ENCODE peak calls at places on chromosome 15, in nine cellular contexts. N, O, Z, Y, B, V, E, I and T are unnamed samples.

GRCh38 chr15:78263907-78264303 is 457 bp upstream of the DNAJA4 start:
- DNase-seq in N (no peak), O (no peak), Z (peak), Y (peak), B (peak), V (no peak), E (no peak), I (no peak), T (no peak)

GRCh38 chr15:62444104-62445027 is 279.3 kb upstream of the C2CD4B start:
- DNase-seq in N (no peak), O (no peak), Z (no peak), Y (no peak), B (no peak), V (no peak), E (no peak), I (no peak), T (peak)

GRCh38 chr15:78234515-78235040 is at the start of gene ACSBG1:
- DNase-seq in N (peak), O (no peak), Z (no peak), Y (no peak), B (no peak), V (no peak), E (no peak), I (no peak), T (no peak)

GRCh38 chr15:77869021-77869895 is 208.3 kb downstream of the TBC1D2B start:
- DNase-seq in N (no peak), O (peak), Z (no peak), Y (peak), B (no peak), V (no peak), E (no peak), I (no peak), T (no peak)

GRCh38 chr15:44289352-44289790 is 852 bp downstream of the GOLM2 start:
- DNase-seq in N (no peak), O (no peak), Z (no peak), Y (no peak), B (no peak), V (no peak), E (peak), I (no peak), T (no peak)

GRCh38 chr15:65612949-65613348 is 2.0 kb upstream of the INTS14 start:
- DNase-seq in N (no peak), O (no peak), Z (no peak), Y (no peak), B (no peak), V (no peak), E (no peak), I (no peak), T (no peak)

GRCh38 chr15:45473068-45473467 is 49.5 kb downstream of the SLC30A4 start:
- DNase-seq in N (no peak), O (no peak), Z (no peak), Y (no peak), B (no peak), V (no peak), E (no peak), I (no peak), T (no peak)

GRCh38 chr15:39034816-39035215 is 470.2 kb upstream of the RASGRP1 start:
- DNase-seq in N (no peak), O (no peak), Z (no peak), Y (no peak), B (no peak), V (no peak), E (no peak), I (no peak), T (no peak)

GRCh38 chr15:66738116-66738515 is 36.1 kb downstream of the SMAD6 start:
- DNase-seq in N (no peak), O (no peak), Z (no peak), Y (no peak), B (no peak), V (no peak), E (no peak), I (no peak), T (no peak)

GRCh38 chr15:99556010-99556409 is 9.8 kb upstream of the MEF2A start:
- DNase-seq in N (no peak), O (no peak), Z (no peak), Y (no peak), B (no peak), V (no peak), E (no peak), I (no peak), T (no peak)

GRCh38 chr15:42544858-42545629 is 3.5 kb downstream of the LRRC57 start:
- DNase-seq in N (peak), O (no peak), Z (no peak), Y (no peak), B (no peak), V (no peak), E (no peak), I (no peak), T (no peak)

GRCh38 chr15:68526269-68526668 is 52.5 kb upstream of the CORO2B start:
- DNase-seq in N (no peak), O (no peak), Z (no peak), Y (no peak), B (no peak), V (no peak), E (no peak), I (no peak), T (no peak)

GRCh38 chr15:74851960-74852359 is 9.0 kb upstream of the ULK3 start:
- DNase-seq in N (no peak), O (no peak), Z (no peak), Y (no peak), B (no peak), V (no peak), E (no peak), I (no peak), T (no peak)

GRCh38 chr15:88617790-88618189 is 3.4 kb upstream of the AEN start:
- DNase-seq in N (no peak), O (no peak), Z (no peak), Y (no peak), B (no peak), V (no peak), E (peak), I (no peak), T (no peak)

GRCh38 chr15:66862878-66863335 is 160.9 kb downstream of the SMAD6 start:
- DNase-seq in N (no peak), O (peak), Z (peak), Y (peak), B (peak), V (peak), E (peak), I (peak), T (peak)

GRCh38 chr15:50549326-50549725 is 2.9 kb upstream of the USP50 start:
- DNase-seq in N (no peak), O (no peak), Z (no peak), Y (no peak), B (no peak), V (no peak), E (no peak), I (no peak), T (peak)